ENCODE peak calls at places on chromosomes 13 and 19, in four cellular contexts. H is lower lobe of right lung, N is Caco-2, C is bronchial epithelial cell. E is an unnamed sample. For H3K36me3, the result is how much of the 10 kb centered on the place peaks cover.

GRCh38 chr13:50518791-50519201 is 324.7 kb downstream of the DLEU7 start:
- DNase-seq in H (no peak), N (no peak), C (no peak), E (no peak)

GRCh38 chr13:30421093-30422055 is 919 bp upstream of the UBE2L5 start:
- DNase-seq in H (peak), N (peak), C (peak), E (no peak)

GRCh38 chr19:41219924-41220567 is 1.0 kb downstream of the AXL start:
- DNase-seq in H (no peak), N (no peak), C (no peak), E (no peak)

GRCh38 chr19:15934332-15935078 is at the start of gene CYP4F11:
- DNase-seq in H (peak), N (no peak), C (peak), E (peak)

GRCh38 chr19:54207908-54208783 is 7.5 kb downstream of the RPS9 start:
- DNase-seq in H (peak), N (peak), C (peak), E (no peak)

GRCh38 chr13:26628706-26629105 is 71.2 kb downstream of the WASF3 start:
- DNase-seq in H (no peak), N (no peak), C (peak), E (no peak)

GRCh38 chr13:111363591-111363990 is 43.1 kb downstream of the TEX29 start:
- DNase-seq in H (no peak), N (no peak), C (no peak), E (no peak)

GRCh38 chr13:20666948-20667347 is 36.6 kb upstream of the IL17D start:
- DNase-seq in H (no peak), N (no peak), C (no peak), E (no peak)

GRCh38 chr13:47564041-47564440 is 437.0 kb downstream of the SUCLA2 start:
- DNase-seq in H (no peak), N (no peak), C (no peak), E (no peak)

GRCh38 chr19:35958660-35959039 is 22.5 kb downstream of the LRFN3 start:
- DNase-seq in H (no peak), N (no peak), C (no peak), E (no peak)

GRCh38 chr13:32881792-32882175 is 134.4 kb upstream of the KL start:
- DNase-seq in H (no peak), N (no peak), C (peak), E (no peak)

GRCh38 chr13:55577082-55577846 is 1563.5 kb upstream of the PRR20A start:
- DNase-seq in H (no peak), N (no peak), C (no peak), E (no peak)

GRCh38 chr19:28794301-28794700 is 418.6 kb downstream of the UQCRFS1 start:
- DNase-seq in H (no peak), N (no peak), C (no peak), E (no peak)

GRCh38 chr19:35117017-35117570 is 1.5 kb downstream of the FXYD3 start:
- DNase-seq in H (no peak), N (no peak), C (no peak), E (no peak)

GRCh38 chr19:33000510-33000909 is 28.5 kb downstream of the FAAP24 start:
- DNase-seq in H (no peak), N (no peak), C (no peak), E (no peak)

GRCh38 chr13:24684600-24684998 is 4.4 kb downstream of the ATP12A start:
- DNase-seq in H (no peak), N (no peak), C (no peak), E (no peak)

GRCh38 chr19:55487884-55488687 is at the start of gene SSC5D:
- DNase-seq in H (no peak), N (no peak), C (no peak), E (no peak)

GRCh38 chr19:3253270-3253669 is 28.8 kb downstream of the CELF5 start:
- DNase-seq in H (no peak), N (no peak), C (no peak), E (no peak)

GRCh38 chr19:6103217-6103644 is 7.1 kb downstream of the RFX2 start:
- DNase-seq in H (peak), N (no peak), C (peak), E (no peak)

GRCh38 chr13:46179576-46180368 is 2.2 kb downstream of the LCP1 start:
- DNase-seq in H (peak), N (no peak), C (no peak), E (no peak)

GRCh38 chr13:95505265-95505664 is 47.3 kb upstream of the CLDN10 start:
- DNase-seq in H (no peak), N (no peak), C (peak), E (no peak)

GRCh38 chr13:27039171-27039701 is 132.4 kb downstream of the USP12 start:
- DNase-seq in H (no peak), N (no peak), C (no peak), E (no peak)

GRCh38 chr19:49502866-49503581 is 6.8 kb downstream of the RPS11 start:
- DNase-seq in H (peak), N (peak), C (peak), E (no peak)

GRCh38 chr13:90197722-90198121 is 1149.8 kb upstream of the MIR17HG start:
- DNase-seq in H (no peak), N (no peak), C (peak), E (no peak)

GRCh38 chr19:3818479-3818878 is 32.3 kb upstream of the MATK start:
- DNase-seq in H (no peak), N (no peak), C (peak), E (peak)

GRCh38 chr19:46622118-46622446 is 2.8 kb downstream of the PTGIR start:
- DNase-seq in H (no peak), N (no peak), C (no peak), E (no peak)

GRCh38 chr19:46626441-46626840 is 1.6 kb upstream of the PTGIR start:
- DNase-seq in H (no peak), N (no peak), C (no peak), E (no peak)

GRCh38 chr19:46625731-46626130 is 842 bp upstream of the PTGIR start:
- DNase-seq in H (no peak), N (no peak), C (no peak), E (no peak)

GRCh38 chr19:46623915-46624502 is 880 bp downstream of the PTGIR start:
- DNase-seq in H (no peak), N (no peak), C (no peak), E (no peak)

GRCh38 chr19:46624958-46625661 is at the start of gene PTGIR:
- DNase-seq in H (no peak), N (no peak), C (peak), E (no peak)
- H3K4me3 ChIP-seq in H (peak), N (no peak), C (no peak), E (no peak)

GRCh38 chr13:98147521-98147920 is 4.6 kb downstream of the FARP1 start:
- DNase-seq in H (no peak), N (no peak), C (no peak), E (no peak)
- TF ChIP-seq CTCF in H (no peak), N (no peak), C (no peak), E (peak)

GRCh38 chr13:100665403-100665802 is 9.2 kb downstream of the TMTC4 start:
- DNase-seq in H (no peak), N (no peak), C (no peak), E (no peak)
- H3K36me3 ChIP-seq in H (half or more), N (under half), C (under half), E (under half)

DNA sequence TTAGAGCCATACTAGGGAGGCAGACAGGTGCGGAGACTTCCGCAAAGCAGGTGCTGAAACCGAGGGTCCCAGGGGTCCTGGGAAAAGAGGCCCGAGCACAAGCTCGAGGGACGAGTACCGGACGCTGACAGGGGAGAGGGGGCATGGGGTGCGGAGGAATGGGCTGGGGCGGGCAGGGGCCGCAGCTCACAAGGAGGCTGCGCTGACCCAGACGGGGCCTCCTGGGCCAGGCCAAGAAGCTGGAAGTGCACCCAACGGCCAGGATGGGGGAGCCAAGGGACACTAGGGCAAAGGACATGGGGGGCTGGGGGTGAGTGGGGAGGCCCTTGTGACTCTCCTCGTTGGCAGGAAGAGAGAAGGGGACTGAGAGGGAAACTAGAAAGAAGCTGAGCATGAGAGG is 1.8 kb downstream of the POLR2E start:
- DNase-seq in H (no peak), N (no peak), C (no peak), E (no peak)
- H3K4me3 ChIP-seq in H (no peak), N (no peak), C (no peak), E (no peak)

E was measured in kidney epithelial cell.